ENCODE peak calls at places on chromosomes 6 and 20, in six cellular contexts. X is H9, B is neuronal stem cell, I is IMR-90, K is trophoblast cell, W is mesenchymal stem cell. M is an unnamed sample.

GRCh38 chr6:37987559-37987958 is 168.0 kb downstream of the ZFAND3 start:
- DNase-seq in I (no peak), K (no peak), B (no peak), X (no peak), W (no peak), M (no peak)

GRCh38 chr6:84773431-84774173 is 9.2 kb upstream of the TBX18 start:
- DNase-seq in I (no peak), K (peak; percentile 37), W (peak; percentile 50), B (peak; percentile 48), X (peak; percentile 63), M (peak; percentile 78)

GRCh38 chr6:13141392-13141791 is 186.9 kb downstream of the TBC1D7 start:
- DNase-seq in W (no peak), I (no peak), K (no peak), B (no peak), X (no peak), M (no peak)

GRCh38 chr6:160781298-160781697 is 79.3 kb downstream of the PLG start:
- DNase-seq in I (no peak), X (no peak), K (no peak), B (no peak), W (no peak), M (no peak)

GRCh38 chr6:68975064-68975463 is 340.0 kb downstream of the ADGRB3 start:
- DNase-seq in I (no peak), B (peak; percentile 17), X (peak; percentile 34), K (no peak), W (peak; percentile 10), M (no peak)

GRCh38 chr6:37078814-37079213 is 73.4 kb downstream of the FGD2 start:
- DNase-seq in K (no peak), W (no peak), B (no peak), I (no peak), X (no peak), M (no peak)

GRCh38 chr6:150751296-150751695 is 114.2 kb upstream of the MTHFD1L start:
- DNase-seq in I (peak; percentile 39), W (no peak), B (no peak), K (no peak), X (no peak), M (no peak)

GRCh38 chr6:136463796-136464542 is 86.3 kb downstream of the MAP7 start:
- DNase-seq in K (no peak), X (no peak), W (no peak), B (no peak), I (no peak), M (no peak)

GRCh38 chr6:135667694-135668455 is 170.3 kb upstream of the AHI1 start:
- DNase-seq in B (no peak), W (peak; percentile 64), K (no peak), X (peak; percentile 52), I (peak; percentile 59), M (no peak)

GRCh38 chr20:1263853-1264252 is 2.2 kb upstream of the SNPH start:
- DNase-seq in X (no peak), B (no peak), K (no peak), I (peak; percentile 60), W (peak; percentile 46), M (no peak)

GRCh38 chr6:45543298-45544235 is 165.8 kb upstream of the SUPT3H start:
- DNase-seq in X (no peak), I (peak; percentile 77), W (peak; percentile 42), B (no peak), K (no peak), M (no peak)

GRCh38 chr6:70314240-70314639 is 11.4 kb upstream of the COL9A1 start:
- DNase-seq in I (no peak), W (no peak), K (no peak), B (no peak), X (no peak), M (no peak)

GRCh38 chr6:30676660-30677270 is 4.0 kb upstream of the DHX16 start:
- DNase-seq in X (no peak), I (no peak), K (no peak), B (no peak), W (no peak), M (no peak)

GRCh38 chr6:157669747-157670216 is 153.3 kb upstream of the SNX9 start:
- DNase-seq in K (peak; percentile 65), I (peak; percentile 71), B (no peak), X (peak; percentile 78), W (peak; percentile 66), M (peak; percentile 15)

GRCh38 chr20:2816030-2816582 is at the start of gene TMEM239:
- DNase-seq in X (no peak), K (no peak), I (no peak), W (no peak), B (no peak), M (no peak)

GRCh38 chr20:34621383-34622367 is 55.2 kb downstream of the PIGU start:
- DNase-seq in W (peak; percentile 67), K (peak; percentile 57), X (no peak), B (no peak), I (peak; percentile 64), M (no peak)

GRCh38 chr6:138001750-138002349 is 105.4 kb downstream of the PERP start:
- DNase-seq in K (peak; percentile 52), X (no peak), B (peak; percentile 37), W (peak; percentile 53), I (peak; percentile 53), M (no peak)

GRCh38 chr6:145561095-145561820 is 174.1 kb downstream of the EPM2A start:
- DNase-seq in K (no peak), W (no peak), I (no peak), X (no peak), B (no peak), M (no peak)

GRCh38 chr20:62063981-62064787 is 1.5 kb downstream of the TAF4 start:
- DNase-seq in B (peak; percentile 11), I (no peak), X (peak; percentile 56), K (peak; percentile 86), W (peak; percentile 22), M (no peak)

GRCh38 chr6:112253505-112253841 is 894 bp downstream of the LAMA4 start:
- DNase-seq in B (no peak), K (no peak), X (no peak), W (peak; percentile 39), I (no peak), M (peak; percentile 49)

GRCh38 chr6:150880336-150880735 is 14.8 kb downstream of the MTHFD1L start:
- DNase-seq in K (no peak), X (no peak), I (no peak), W (no peak), B (no peak), M (no peak)

GRCh38 chr6:116012471-116012949 is 48.2 kb downstream of the FRK start:
- DNase-seq in K (no peak), B (no peak), I (peak; percentile 31), X (no peak), W (peak; percentile 77), M (no peak)

GRCh38 chr6:73680289-73680688 is 15.7 kb upstream of the CD109 start:
- DNase-seq in B (no peak), W (no peak), X (no peak), K (no peak), I (no peak), M (no peak)

GRCh38 chr6:73354389-73354651 is 244 bp upstream of the DPPA5 start:
- DNase-seq in W (no peak), I (no peak), X (no peak), B (no peak), K (no peak), M (no peak)

GRCh38 chr6:12637960-12638641 is 78.5 kb upstream of the PHACTR1 start:
- DNase-seq in W (peak; percentile 74), K (peak; percentile 84), B (peak; percentile 56), I (peak; percentile 31), X (peak; percentile 80), M (peak; percentile 58)

GRCh38 chr6:53679446-53679933 is 13.9 kb upstream of the KLHL31 start:
- DNase-seq in K (no peak), I (peak; percentile 46), X (peak; percentile 54), W (peak; percentile 60), B (no peak), M (peak; percentile 51)

GRCh38 chr20:51848346-51848745 is 46.0 kb upstream of the SALL4 start:
- DNase-seq in I (no peak), K (no peak), W (no peak), B (no peak), X (no peak), M (no peak)
- H4K91ac ChIP-seq in I (no peak overlapping the region), K (no peak overlapping the region), W (no peak overlapping the region), B (no peak overlapping the region), X (no peak overlapping the region), M (no peak overlapping the region)

GRCh38 chr6:44237021-44237812 is 9.7 kb upstream of the HSP90AB1 start:
- DNase-seq in X (peak; percentile 89), I (peak; percentile 97), W (peak; percentile 98), B (no peak), K (peak; percentile 78), M (no peak)

GRCh38 chr6:44235891-44236516 is 10.9 kb upstream of the HSP90AB1 start:
- DNase-seq in X (no peak), B (no peak), I (no peak), W (no peak), K (no peak), M (no peak)

GRCh38 chr6:44237813-44238433 is 9.0 kb upstream of the HSP90AB1 start:
- DNase-seq in W (peak; percentile 83), I (peak; percentile 56), K (peak; percentile 66), X (peak; percentile 69), B (no peak), M (no peak)

GRCh38 chr6:44235269-44235668 is 11.6 kb upstream of the HSP90AB1 start:
- DNase-seq in B (no peak), K (no peak), I (no peak), X (no peak), W (no peak), M (no peak)

GRCh38 chr6:44238687-44239350 is 8.1 kb upstream of the HSP90AB1 start:
- DNase-seq in W (no peak), X (no peak), B (no peak), I (no peak), K (no peak), M (no peak)
- H4K91ac ChIP-seq in W (no peak overlapping the region), X (no peak overlapping the region), B (no peak overlapping the region), I (no peak overlapping the region), K (no peak overlapping the region), M (no peak overlapping the region)

DNA sequence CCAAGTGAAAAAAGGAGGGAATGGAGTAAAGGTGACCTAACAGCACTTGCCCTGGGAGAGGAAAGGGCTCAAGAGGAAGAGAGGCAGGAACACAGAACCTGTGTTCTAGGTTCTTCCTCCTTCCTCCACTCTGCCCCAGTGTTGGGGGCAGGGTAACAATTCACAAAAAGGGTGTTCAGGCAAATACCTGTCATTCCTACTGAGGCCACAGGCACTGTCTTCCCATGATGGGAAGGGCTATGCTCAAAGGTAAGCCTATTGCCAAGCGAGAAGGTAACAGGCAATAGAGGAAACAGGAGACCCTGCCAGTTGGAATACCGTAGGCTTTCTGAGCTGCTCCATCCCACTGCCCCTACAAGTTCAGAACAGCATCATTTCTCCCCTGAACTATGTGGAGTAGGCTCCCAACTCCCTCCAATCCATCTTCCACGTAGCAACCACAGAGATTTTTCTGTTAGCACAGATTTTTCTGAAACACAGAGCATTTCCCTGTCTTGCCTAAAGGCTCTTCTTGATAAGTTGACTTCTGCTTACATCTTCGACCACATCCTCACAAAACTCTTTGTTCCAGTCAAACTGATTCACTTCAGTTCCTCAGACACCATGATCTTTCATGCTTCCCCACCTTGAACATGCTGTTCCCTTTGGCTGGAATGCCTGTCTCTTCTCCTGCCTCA is 2.7 kb downstream of the AGPAT1 start:
- DNase-seq in X (no peak), I (no peak), W (no peak), B (no peak), K (no peak), M (no peak)
- H4K91ac ChIP-seq in X (no peak overlapping the region), I (no peak overlapping the region), W (no peak overlapping the region), B (no peak overlapping the region), K (no peak overlapping the region), M (no peak overlapping the region)

DNA sequence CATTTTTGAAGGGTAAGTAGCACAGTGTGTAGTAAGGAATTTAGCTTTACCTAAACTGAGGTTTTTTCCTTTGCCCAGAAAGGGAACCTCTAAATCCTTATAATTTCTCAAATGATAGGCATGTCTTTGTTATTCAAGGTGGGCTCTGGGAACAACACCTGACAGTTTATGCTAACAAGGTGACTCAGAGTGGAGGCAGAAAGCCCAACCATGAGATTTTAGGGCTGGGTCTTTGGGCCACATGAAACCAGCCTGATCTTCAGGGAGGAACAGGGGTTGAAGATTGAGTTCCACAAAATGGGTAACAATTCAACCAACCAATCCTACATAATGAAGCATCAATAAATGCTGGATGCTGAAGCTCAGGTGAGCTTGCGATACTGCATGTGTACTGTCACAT is 46.6 kb downstream of the PRSS35 start:
- DNase-seq in B (no peak), K (no peak), W (no peak), X (no peak), I (no peak), M (no peak)
- H4K91ac ChIP-seq in B (no peak overlapping the region), K (no peak overlapping the region), W (no peak overlapping the region), X (no peak overlapping the region), I (no peak overlapping the region), M (no peak overlapping the region)

M was measured in H1.